ENCODE peak calls at places on chromosome 18, in seven cellular contexts. R is BJ, B is breast epithelium, I is AG09319, A is B cell, C is GM20000, U is body of pancreas. M is an unnamed sample.

GRCh38 chr18:6901283-6901926 is 171.9 kb downstream of the ARHGAP28 start:
- DNase-seq in R (no peak), B (no peak), I (no peak), A (no peak), C (no peak), U (no peak), M (no peak)

GRCh38 chr18:60327880-60328589 is 44.5 kb downstream of the MC4R start:
- DNase-seq in R (no peak), B (no peak), I (no peak), A (no peak), C (no peak), U (no peak), M (no peak)

GRCh38 chr18:34957864-34958259 is 83.4 kb upstream of the MAPRE2 start:
- DNase-seq in R (no peak), B (no peak), I (no peak), A (no peak), C (no peak), U (no peak), M (no peak)

GRCh38 chr18:78704960-78705600 is 274.5 kb upstream of the SALL3 start:
- DNase-seq in R (no peak), B (no peak), I (no peak), A (no peak), C (no peak), U (no peak), M (no peak)

GRCh38 chr18:51194604-51195003 is 2.9 kb downstream of the MEX3C start:
- DNase-seq in R (no peak), B (no peak), I (no peak), A (no peak), C (no peak), U (no peak), M (no peak)

GRCh38 chr18:39344487-39344886 is 1778.9 kb upstream of the CELF4 start:
- DNase-seq in R (no peak), B (no peak), I (no peak), A (no peak), C (no peak), U (no peak), M (no peak)

GRCh38 chr18:51241226-51241625 is 43.7 kb upstream of the MEX3C start:
- DNase-seq in R (no peak), B (no peak), I (no peak), A (no peak), C (no peak), U (no peak), M (no peak)

GRCh38 chr18:35392375-35392774 is 15.2 kb upstream of the ZNF396 start:
- DNase-seq in R (no peak), B (no peak), I (no peak), A (no peak), C (no peak), U (no peak), M (no peak)

GRCh38 chr18:32208012-32208411 is 18.2 kb downstream of the MEP1B start:
- DNase-seq in R (no peak), B (no peak), I (no peak), A (no peak), C (no peak), U (peak; percentile 24), M (no peak)

GRCh38 chr18:45637546-45638327 is 22.5 kb downstream of the SLC14A2 start:
- DNase-seq in R (no peak), B (no peak), I (no peak), A (no peak), C (no peak), U (no peak), M (no peak)

GRCh38 chr18:52652451-52652850 is 312.5 kb downstream of the DCC start:
- DNase-seq in R (no peak), B (no peak), I (no peak), A (no peak), C (no peak), U (no peak), M (no peak)

GRCh38 chr18:6427281-6427680 is 12.6 kb upstream of the L3MBTL4 start:
- DNase-seq in R (no peak), B (no peak), I (no peak), A (no peak), C (no peak), U (no peak), M (no peak)

GRCh38 chr18:44130365-44130942 is 550.2 kb upstream of the SETBP1 start:
- DNase-seq in R (no peak), B (no peak), I (no peak), A (peak; percentile 19), C (peak; percentile 23), U (peak; percentile 12), M (peak; percentile 52)

GRCh38 chr18:68916734-68917133 is 118.9 kb downstream of the CCDC102B start:
- DNase-seq in R (no peak), B (no peak), I (no peak), A (no peak), C (no peak), U (no peak), M (no peak)

GRCh38 chr18:44852818-44853217 is 172.1 kb downstream of the SETBP1 start:
- DNase-seq in R (no peak), B (no peak), I (no peak), A (no peak), C (no peak), U (no peak), M (no peak)

GRCh38 chr18:44594779-44595467 is 85.8 kb upstream of the SETBP1 start:
- DNase-seq in R (no peak), B (no peak), I (no peak), A (no peak), C (no peak), U (no peak), M (no peak)

GRCh38 chr18:56716692-56717146 is 65.6 kb downstream of the WDR7 start:
- DNase-seq in R (no peak), B (no peak), I (no peak), A (no peak), C (no peak), U (no peak), M (peak; percentile 24)

GRCh38 chr18:56565596-56566355 is 72.6 kb downstream of the TXNL1 start:
- DNase-seq in R (peak; percentile 95), B (no peak), I (peak; percentile 91), A (no peak), C (no peak), U (no peak), M (no peak)

GRCh38 chr18:28905509-28905908 is 728.6 kb upstream of the CDH2 start:
- DNase-seq in R (no peak), B (no peak), I (no peak), A (no peak), C (no peak), U (no peak), M (no peak)

GRCh38 chr18:77255426-77256105 is 5.9 kb downstream of the GALR1 start:
- DNase-seq in R (no peak), B (no peak), I (no peak), A (no peak), C (no peak), U (no peak), M (no peak)

GRCh38 chr18:35616664-35617423 is 35.3 kb downstream of the GALNT1 start:
- DNase-seq in R (peak; percentile 45), B (no peak), I (no peak), A (peak; percentile 63), C (peak; percentile 75), U (no peak), M (peak; percentile 60)

GRCh38 chr18:65753520-65753919 is 2.7 kb downstream of the CDH7 start:
- DNase-seq in R (no peak), B (no peak), I (no peak), A (no peak), C (no peak), U (no peak), M (peak; percentile 26)

GRCh38 chr18:6435731-6436130 is 21.0 kb upstream of the L3MBTL4 start:
- DNase-seq in R (no peak), B (no peak), I (no peak), A (no peak), C (no peak), U (no peak), M (no peak)

GRCh38 chr18:5317186-5317585 is 21.7 kb upstream of the ZBTB14 start:
- DNase-seq in R (no peak), B (no peak), I (no peak), A (no peak), C (no peak), U (no peak), M (no peak)

GRCh38 chr18:56139792-56140254 is 498.6 kb downstream of the TXNL1 start:
- DNase-seq in R (peak; percentile 65), B (no peak), I (no peak), A (no peak), C (no peak), U (peak; percentile 17), M (no peak)

GRCh38 chr18:26436176-26437031 is 111.9 kb downstream of the KCTD1 start:
- DNase-seq in R (peak; percentile 43), B (no peak), I (peak; percentile 22), A (no peak), C (no peak), U (no peak), M (no peak)

GRCh38 chr18:50953822-50954221 is 14.0 kb upstream of the ELAC1 start:
- DNase-seq in R (no peak), B (no peak), I (no peak), A (no peak), C (no peak), U (no peak), M (no peak)

GRCh38 chr18:6885992-6886823 is 156.7 kb downstream of the ARHGAP28 start:
- DNase-seq in R (no peak), B (no peak), I (peak; percentile 16), A (no peak), C (peak; percentile 39), U (peak; percentile 54), M (peak; percentile 42)

GRCh38 chr18:43774497-43774896 is 497.2 kb upstream of the SYT4 start:
- DNase-seq in R (no peak), B (no peak), I (no peak), A (no peak), C (no peak), U (no peak), M (no peak)

GRCh38 chr18:8426401-8426800 is 182.8 kb upstream of the RAB12 start:
- DNase-seq in R (no peak), B (no peak), I (no peak), A (no peak), C (no peak), U (no peak), M (no peak)
- TF ChIP-seq CTCF in R (peak; percentile 34), B (no peak), I (peak; percentile 5), A (no peak), C (no peak), U (no peak), M (peak; percentile 6)

GRCh38 chr18:49628993-49629795 is 67.3 kb downstream of the LIPG start:
- DNase-seq in R (no peak), B (no peak), I (no peak), A (no peak), C (no peak), U (peak; percentile 60), M (no peak)
- TF ChIP-seq CTCF in R (peak; percentile 12), B (no peak), I (peak; percentile 12), A (no peak), C (no peak), U (peak; percentile 51), M (no peak)

DNA sequence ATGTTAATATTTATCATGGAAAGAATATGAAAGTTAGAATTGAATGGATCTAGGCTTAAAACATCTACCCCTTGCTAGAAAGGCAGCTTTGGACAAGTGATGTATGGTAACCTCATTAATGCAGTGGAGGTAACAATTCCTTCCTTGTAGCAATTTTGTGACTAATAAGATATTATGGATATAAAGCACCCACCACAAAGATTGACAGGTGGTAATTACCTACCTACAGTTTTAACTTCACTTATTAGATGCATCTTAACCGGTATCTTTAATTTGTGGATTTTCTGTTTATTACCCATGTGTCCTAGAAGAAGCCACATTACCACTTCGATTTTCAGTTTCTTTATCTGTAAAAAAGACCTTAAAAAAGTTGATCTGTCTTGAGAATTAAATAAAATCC is 367.0 kb downstream of the DSC3 start:
- DNase-seq in R (no peak), B (no peak), I (no peak), A (no peak), C (no peak), U (no peak), M (no peak)
- TF ChIP-seq CTCF in R (no peak), B (no peak), I (no peak), A (no peak), C (no peak), U (no peak), M (no peak)

GRCh38 chr18:54712315-54712714 is 116.0 kb upstream of the RAB27B start:
- DNase-seq in R (peak; percentile 28), B (no peak), I (no peak), A (no peak), C (no peak), U (no peak), M (no peak)
- TF ChIP-seq CTCF in R (no peak), B (no peak), I (no peak), A (no peak), C (no peak), U (no peak), M (no peak)

M was measured in GM13976.